ENCODE peak calls at places on chromosomes 16 and 17, in ten cellular contexts. U is mucosa of gallbladder, S is ELF-1, B is T-helper 17 cell, L is mesothelial cell of epicardium, V is NCI-H1105, P is adipocyte, I is uterus, Y is GM20000, E is fibroblast of the aortic adventitia. R is an unnamed sample.

GRCh38 chr17:1498869-1499268 is 6.4 kb upstream of the MYO1C start:
- DNase-seq in E (peak), L (no peak), S (no peak), U (no peak), V (no peak), Y (no peak), P (no peak), I (no peak), B (no peak), R (no peak)

GRCh38 chr17:50139950-50140885 is 10.3 kb upstream of the SAMD14 start:
- DNase-seq in P (peak), Y (peak), E (peak), B (peak), V (peak), L (peak), U (peak), I (peak), S (peak), R (peak)

GRCh38 chr16:81526935-81527334 is 82.3 kb downstream of the CMIP start:
- DNase-seq in E (peak), U (peak), P (peak), Y (no peak), I (no peak), V (no peak), S (no peak), B (no peak), L (no peak), R (no peak)

GRCh38 chr17:41772218-41772585 is 14.3 kb downstream of the JUP start:
- DNase-seq in P (no peak), L (no peak), S (peak), B (no peak), V (no peak), Y (no peak), U (peak), I (no peak), E (no peak), R (no peak)

GRCh38 chr17:28983286-28984240 is 22.3 kb downstream of the SEZ6 start:
- DNase-seq in I (no peak), S (no peak), P (no peak), L (no peak), Y (no peak), B (no peak), E (no peak), U (no peak), V (no peak), R (no peak)

GRCh38 chr17:78875738-78876597 is 27.0 kb downstream of the CEP295NL start:
- DNase-seq in Y (no peak), V (no peak), U (no peak), S (peak), L (no peak), I (no peak), P (peak), E (peak), B (no peak), R (no peak)

GRCh38 chr16:76541062-76541461 is 263.9 kb downstream of the CNTNAP4 start:
- DNase-seq in U (no peak), L (no peak), B (no peak), V (no peak), Y (no peak), P (no peak), S (no peak), E (no peak), I (no peak), R (no peak)

GRCh38 chr17:16444258-16444886 is 29.0 kb downstream of the TRPV2 start:
- DNase-seq in S (peak), E (no peak), L (no peak), U (no peak), I (no peak), V (no peak), B (no peak), P (no peak), Y (no peak), R (no peak)

GRCh38 chr17:1769826-1770477 is 8.1 kb downstream of the SERPINF1 start:
- DNase-seq in B (no peak), L (no peak), V (no peak), P (no peak), S (peak), U (no peak), I (no peak), Y (no peak), E (no peak), R (no peak)

R was measured in GM13976.